ENCODE peak calls at places on chromosome 6, in six cellular contexts. One of them, this sample, is unnamed. For H3K4me1, the result is how much of the 10 kb centered on the place peaks cover.

GRCh38 chr6:70281923-70282902 is 20.7 kb downstream of the COL9A1 start:
- DNase-seq in fibroblast of lung: no peak
- DNase-seq in kidney: no peak
- DNase-seq in mesenchymal stem cell: no peak
- DNase-seq in SK-N-SH: peak
- DNase-seq in MM.1S: no peak
- DNase-seq in this sample: no peak

GRCh38 chr6:39203804-39204495 is 25.3 kb downstream of the KCNK5 start:
- DNase-seq in fibroblast of lung: no peak
- DNase-seq in kidney: peak
- DNase-seq in SK-N-SH: no peak
- DNase-seq in MM.1S: no peak
- DNase-seq in mesenchymal stem cell: no peak
- DNase-seq in this sample: no peak

GRCh38 chr6:149840345-149841075 is 23.6 kb downstream of the LRP11 start:
- DNase-seq in mesenchymal stem cell: peak
- DNase-seq in kidney: no peak
- DNase-seq in SK-N-SH: peak
- DNase-seq in fibroblast of lung: peak
- DNase-seq in MM.1S: peak
- DNase-seq in this sample: peak

GRCh38 chr6:48775157-48775556 is 664.2 kb upstream of the PTCHD4 start:
- DNase-seq in fibroblast of lung: peak
- DNase-seq in SK-N-SH: no peak
- DNase-seq in MM.1S: no peak
- DNase-seq in mesenchymal stem cell: no peak
- DNase-seq in kidney: no peak
- DNase-seq in this sample: no peak

GRCh38 chr6:107576852-107577251 is 86.9 kb downstream of the SOBP start:
- DNase-seq in mesenchymal stem cell: peak
- DNase-seq in MM.1S: no peak
- DNase-seq in fibroblast of lung: peak
- DNase-seq in kidney: no peak
- DNase-seq in SK-N-SH: no peak
- DNase-seq in this sample: peak

GRCh38 chr6:26329763-26330511 is 35.1 kb upstream of the BTN3A2 start:
- DNase-seq in MM.1S: no peak
- DNase-seq in kidney: no peak
- DNase-seq in SK-N-SH: no peak
- DNase-seq in fibroblast of lung: peak
- DNase-seq in mesenchymal stem cell: peak
- DNase-seq in this sample: peak

GRCh38 chr6:92329416-92329815 is 1089.9 kb downstream of the EPHA7 start:
- DNase-seq in MM.1S: no peak
- DNase-seq in fibroblast of lung: peak
- DNase-seq in mesenchymal stem cell: peak
- DNase-seq in kidney: no peak
- DNase-seq in SK-N-SH: no peak
- DNase-seq in this sample: peak

GRCh38 chr6:4891171-4891570 is 112.7 kb downstream of the RPP40 start:
- DNase-seq in SK-N-SH: no peak
- DNase-seq in fibroblast of lung: no peak
- DNase-seq in mesenchymal stem cell: no peak
- DNase-seq in kidney: no peak
- DNase-seq in MM.1S: no peak
- DNase-seq in this sample: no peak

GRCh38 chr6:14984454-14984853 is 261.4 kb upstream of the JARID2 start:
- DNase-seq in mesenchymal stem cell: peak
- DNase-seq in MM.1S: no peak
- DNase-seq in fibroblast of lung: peak
- DNase-seq in kidney: no peak
- DNase-seq in SK-N-SH: no peak
- DNase-seq in this sample: no peak

GRCh38 chr6:37483502-37483901 is 16.2 kb downstream of the CCDC167 start:
- DNase-seq in kidney: no peak
- DNase-seq in mesenchymal stem cell: no peak
- DNase-seq in MM.1S: peak
- DNase-seq in SK-N-SH: no peak
- DNase-seq in fibroblast of lung: no peak
- DNase-seq in this sample: no peak

GRCh38 chr6:27260836-27261375 is 13.4 kb downstream of the PRSS16 start:
- DNase-seq in mesenchymal stem cell: no peak
- DNase-seq in SK-N-SH: no peak
- DNase-seq in MM.1S: no peak
- DNase-seq in kidney: no peak
- DNase-seq in fibroblast of lung: no peak
- DNase-seq in this sample: no peak

GRCh38 chr6:26575494-26575939 is 21.2 kb upstream of the ABT1 start:
- DNase-seq in MM.1S: no peak
- DNase-seq in SK-N-SH: no peak
- DNase-seq in mesenchymal stem cell: no peak
- DNase-seq in fibroblast of lung: peak
- DNase-seq in kidney: no peak
- DNase-seq in this sample: peak

GRCh38 chr6:30821862-30822784 is 62.2 kb upstream of the DDR1 start:
- DNase-seq in MM.1S: peak
- DNase-seq in SK-N-SH: peak
- DNase-seq in kidney: no peak
- DNase-seq in fibroblast of lung: peak
- DNase-seq in mesenchymal stem cell: peak
- DNase-seq in this sample: peak

DNA sequence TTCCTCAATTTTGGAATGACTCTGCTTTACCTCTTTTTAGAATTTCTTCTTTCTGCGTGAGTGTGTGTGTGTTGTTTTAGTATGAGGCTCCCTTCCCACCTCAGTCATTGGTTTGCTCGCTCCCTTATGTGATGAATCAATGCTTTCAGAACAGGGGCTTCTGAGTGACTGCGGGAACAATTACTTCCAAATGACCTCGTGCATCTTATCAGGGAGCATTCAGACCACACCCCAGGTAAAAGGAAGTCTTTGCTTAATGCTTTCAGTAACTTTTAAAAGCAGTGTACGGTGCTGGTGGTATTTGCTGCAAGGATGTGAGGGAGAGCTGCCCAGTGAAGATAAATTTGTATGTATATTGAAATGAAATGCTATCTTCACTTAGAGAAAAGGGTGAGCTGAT is at the start of gene MLIP:
- DNase-seq in mesenchymal stem cell: no peak
- DNase-seq in fibroblast of lung: no peak
- DNase-seq in MM.1S: no peak
- DNase-seq in kidney: no peak
- DNase-seq in SK-N-SH: no peak
- DNase-seq in this sample: peak
- H3K4me1 ChIP-seq in mesenchymal stem cell: under half
- H3K4me1 ChIP-seq in fibroblast of lung: under half
- H3K4me1 ChIP-seq in MM.1S: under half
- H3K4me1 ChIP-seq in kidney: under half
- H3K4me1 ChIP-seq in SK-N-SH: under half
- H3K4me1 ChIP-seq in this sample: under half

DNA sequence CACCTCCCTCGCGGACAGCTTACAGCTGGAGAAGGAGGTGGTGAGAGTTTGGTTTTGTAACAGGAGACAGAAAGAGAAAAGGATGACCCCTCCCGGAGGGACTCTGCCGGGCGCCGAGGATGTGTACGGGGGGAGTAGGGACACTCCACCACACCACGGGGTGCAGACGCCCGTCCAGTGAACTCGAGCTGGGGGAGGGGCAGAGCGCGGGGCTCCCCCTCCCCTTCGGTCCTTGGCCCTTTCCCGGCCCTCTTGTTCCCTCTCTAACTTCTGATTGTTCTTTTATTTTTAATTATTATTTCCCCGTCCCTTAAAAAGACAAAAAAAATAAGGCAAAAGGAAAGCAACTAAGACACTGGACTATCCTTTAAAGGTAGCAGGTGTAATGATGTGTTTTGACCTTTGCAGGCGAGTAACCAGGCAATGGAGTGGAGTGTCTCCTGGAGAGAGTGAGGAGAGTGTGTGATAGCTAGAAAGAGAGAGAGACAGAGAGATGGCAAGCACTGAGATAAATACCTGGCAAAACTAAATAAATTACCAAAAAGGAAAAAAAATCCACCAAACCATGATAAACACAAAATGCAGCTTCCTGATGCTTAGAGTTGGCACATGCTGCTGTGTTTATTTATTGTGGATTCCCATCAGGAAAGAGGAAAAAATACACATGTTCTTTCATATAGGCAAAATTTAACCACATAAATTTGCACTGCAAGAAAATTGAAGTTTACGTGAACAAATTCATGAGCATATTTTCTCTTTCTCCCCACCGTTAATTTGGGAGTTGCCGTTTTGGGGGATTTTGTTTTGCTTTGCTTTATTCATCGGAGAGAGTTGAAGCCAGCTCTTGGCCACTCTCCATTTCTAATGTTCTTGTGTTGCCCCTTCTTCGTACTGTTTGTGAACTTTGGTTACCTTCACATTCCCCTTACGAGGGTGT is 1.9 kb downstream of the POU3F2 start:
- DNase-seq in SK-N-SH: no peak
- DNase-seq in mesenchymal stem cell: no peak
- DNase-seq in kidney: no peak
- DNase-seq in MM.1S: no peak
- DNase-seq in fibroblast of lung: no peak
- DNase-seq in this sample: no peak
- H3K9ac ChIP-seq in SK-N-SH: peak
- H3K9ac ChIP-seq in mesenchymal stem cell: no peak
- H3K9ac ChIP-seq in kidney: no peak
- H3K9ac ChIP-seq in MM.1S: no peak
- H3K9ac ChIP-seq in fibroblast of lung: no peak
- H3K9ac ChIP-seq in this sample: no peak

GRCh38 chr6:137223370-137224131 is 4.4 kb upstream of the IFNGR1 start:
- DNase-seq in fibroblast of lung: peak
- DNase-seq in mesenchymal stem cell: peak
- DNase-seq in kidney: no peak
- DNase-seq in SK-N-SH: no peak
- DNase-seq in MM.1S: no peak
- DNase-seq in this sample: peak
- H3K4me1 ChIP-seq in fibroblast of lung: under half
- H3K4me1 ChIP-seq in mesenchymal stem cell: under half
- H3K4me1 ChIP-seq in kidney: under half
- H3K4me1 ChIP-seq in SK-N-SH: under half
- H3K4me1 ChIP-seq in MM.1S: under half
- H3K4me1 ChIP-seq in this sample: under half

GRCh38 chr6:44235269-44235668 is 11.6 kb upstream of the HSP90AB1 start:
- DNase-seq in SK-N-SH: peak
- DNase-seq in kidney: no peak
- DNase-seq in mesenchymal stem cell: no peak
- DNase-seq in fibroblast of lung: peak
- DNase-seq in MM.1S: no peak
- DNase-seq in this sample: no peak

GRCh38 chr6:44234101-44235090 is 11.0 kb downstream of the SLC29A1 start:
- DNase-seq in fibroblast of lung: peak
- DNase-seq in MM.1S: no peak
- DNase-seq in mesenchymal stem cell: peak
- DNase-seq in SK-N-SH: peak
- DNase-seq in kidney: peak
- DNase-seq in this sample: peak

GRCh38 chr6:44230034-44230675 is 6.8 kb downstream of the SLC29A1 start:
- DNase-seq in MM.1S: no peak
- DNase-seq in SK-N-SH: no peak
- DNase-seq in mesenchymal stem cell: no peak
- DNase-seq in kidney: no peak
- DNase-seq in fibroblast of lung: no peak
- DNase-seq in this sample: no peak

GRCh38 chr6:44233560-44234100 is 10.2 kb downstream of the SLC29A1 start:
- DNase-seq in mesenchymal stem cell: no peak
- DNase-seq in kidney: no peak
- DNase-seq in SK-N-SH: peak
- DNase-seq in fibroblast of lung: no peak
- DNase-seq in MM.1S: no peak
- DNase-seq in this sample: no peak

DNA sequence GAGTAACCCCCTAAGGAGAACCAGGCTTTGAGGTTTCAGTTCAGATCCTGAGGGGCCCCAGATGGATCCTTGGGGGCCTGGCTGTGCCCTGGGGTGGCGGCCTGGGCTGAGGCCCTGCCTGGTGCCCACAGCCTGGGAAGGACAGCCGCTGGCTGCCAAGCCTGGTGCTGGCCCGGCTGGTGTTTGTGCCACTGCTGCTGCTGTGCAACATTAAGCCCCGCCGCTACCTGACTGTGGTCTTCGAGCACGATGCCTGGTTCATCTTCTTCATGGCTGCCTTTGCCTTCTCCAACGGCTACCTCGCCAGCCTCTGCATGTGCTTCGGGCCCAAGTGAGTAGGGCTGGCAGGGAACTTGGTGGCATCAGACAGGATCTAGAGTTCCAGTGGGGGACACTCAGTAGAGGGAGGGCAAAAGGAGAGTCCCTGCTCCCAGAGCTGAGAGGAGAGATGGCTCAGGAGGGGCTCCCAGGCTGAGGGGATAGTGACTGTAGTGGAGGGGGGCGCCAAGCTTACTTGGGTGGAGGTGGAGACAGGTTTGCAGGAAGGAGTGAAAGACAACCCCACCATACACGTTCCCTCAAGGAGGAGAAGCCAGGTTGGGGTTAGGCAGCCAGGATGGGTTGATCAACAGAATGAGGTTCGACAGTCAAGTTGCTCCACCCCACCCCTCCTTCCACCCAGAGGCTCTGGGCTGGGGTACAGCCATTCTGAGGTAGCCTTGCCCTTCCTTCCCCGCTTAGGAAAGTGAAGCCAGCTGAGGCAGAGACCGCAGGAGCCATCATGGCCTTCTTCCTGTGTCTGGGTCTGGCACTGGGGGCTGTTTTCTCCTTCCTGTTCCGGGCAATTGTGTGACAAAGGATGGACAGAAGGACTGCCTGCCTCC is 9.5 kb downstream of the SLC29A1 start:
- DNase-seq in kidney: no peak
- DNase-seq in mesenchymal stem cell: no peak
- DNase-seq in fibroblast of lung: no peak
- DNase-seq in SK-N-SH: no peak
- DNase-seq in MM.1S: no peak
- DNase-seq in this sample: no peak
- H3K9ac ChIP-seq in kidney: no peak
- H3K9ac ChIP-seq in mesenchymal stem cell: peak
- H3K9ac ChIP-seq in fibroblast of lung: no peak
- H3K9ac ChIP-seq in SK-N-SH: no peak
- H3K9ac ChIP-seq in MM.1S: no peak
- H3K9ac ChIP-seq in this sample: no peak